ENCODE peak calls at places on chromosomes 11 and 22, in nine cellular contexts. One of them, this sample, is unnamed.

GRCh38 chr22:47334596-47334995 is 572.1 kb downstream of the TBC1D22A start:
- DNase-seq in mesothelial cell of epicardium: no peak
- DNase-seq in nephron progenitor cell: no peak
- DNase-seq in kidney: no peak
- DNase-seq in omental fat pad: no peak
- DNase-seq in GM13976: no peak
- DNase-seq in astrocyte of the spinal cord: no peak
- DNase-seq in cardiac muscle cell: no peak
- DNase-seq in stomach: no peak
- DNase-seq in this sample: no peak

GRCh38 chr22:27962268-27963191 is 43.5 kb upstream of the PITPNB start:
- DNase-seq in mesothelial cell of epicardium: no peak
- DNase-seq in nephron progenitor cell: no peak
- DNase-seq in kidney: no peak
- DNase-seq in omental fat pad: no peak
- DNase-seq in GM13976: no peak
- DNase-seq in astrocyte of the spinal cord: peak; percentile 27
- DNase-seq in cardiac muscle cell: no peak
- DNase-seq in stomach: no peak
- DNase-seq in this sample: no peak

GRCh38 chr11:74265256-74265655 is 46.2 kb downstream of the P4HA3 start:
- DNase-seq in mesothelial cell of epicardium: no peak
- DNase-seq in nephron progenitor cell: no peak
- DNase-seq in kidney: no peak
- DNase-seq in omental fat pad: no peak
- DNase-seq in GM13976: no peak
- DNase-seq in astrocyte of the spinal cord: no peak
- DNase-seq in cardiac muscle cell: peak; percentile 9
- DNase-seq in stomach: no peak
- DNase-seq in this sample: no peak

GRCh38 chr22:29310065-29310862 is 3.8 kb downstream of the GAS2L1 start:
- DNase-seq in mesothelial cell of epicardium: no peak
- DNase-seq in nephron progenitor cell: no peak
- DNase-seq in kidney: peak; percentile 92
- DNase-seq in omental fat pad: no peak
- DNase-seq in GM13976: peak; percentile 42
- DNase-seq in astrocyte of the spinal cord: no peak
- DNase-seq in cardiac muscle cell: no peak
- DNase-seq in stomach: no peak
- DNase-seq in this sample: peak; percentile 32

GRCh38 chr11:111269146-111269868 is 23.8 kb downstream of the POU2AF2 start:
- DNase-seq in mesothelial cell of epicardium: no peak
- DNase-seq in nephron progenitor cell: no peak
- DNase-seq in kidney: no peak
- DNase-seq in omental fat pad: no peak
- DNase-seq in GM13976: no peak
- DNase-seq in astrocyte of the spinal cord: peak; percentile 18
- DNase-seq in cardiac muscle cell: no peak
- DNase-seq in stomach: no peak
- DNase-seq in this sample: no peak

GRCh38 chr22:22593964-22594656 is 35.0 kb upstream of the PRAME start:
- DNase-seq in mesothelial cell of epicardium: peak; percentile 54
- DNase-seq in nephron progenitor cell: peak; percentile 72
- DNase-seq in kidney: no peak
- DNase-seq in omental fat pad: peak; percentile 27
- DNase-seq in GM13976: peak; percentile 73
- DNase-seq in astrocyte of the spinal cord: peak; percentile 43
- DNase-seq in cardiac muscle cell: no peak
- DNase-seq in stomach: peak; percentile 30
- DNase-seq in this sample: peak; percentile 69

GRCh38 chr22:25193548-25193947 is 6.1 kb upstream of the CRYBB3 start:
- DNase-seq in mesothelial cell of epicardium: no peak
- DNase-seq in nephron progenitor cell: peak; percentile 64
- DNase-seq in kidney: no peak
- DNase-seq in omental fat pad: no peak
- DNase-seq in GM13976: no peak
- DNase-seq in astrocyte of the spinal cord: no peak
- DNase-seq in cardiac muscle cell: peak; percentile 68
- DNase-seq in stomach: no peak
- DNase-seq in this sample: no peak

GRCh38 chr11:17972987-17973386 is 39.9 kb downstream of the SERGEF start:
- DNase-seq in mesothelial cell of epicardium: peak; percentile 60
- DNase-seq in nephron progenitor cell: peak; percentile 66
- DNase-seq in kidney: no peak
- DNase-seq in omental fat pad: no peak
- DNase-seq in GM13976: no peak
- DNase-seq in astrocyte of the spinal cord: peak; percentile 80
- DNase-seq in cardiac muscle cell: peak; percentile 80
- DNase-seq in stomach: no peak
- DNase-seq in this sample: peak; percentile 17

GRCh38 chr11:67054851-67055523 is 1.7 kb upstream of the RHOD start:
- DNase-seq in mesothelial cell of epicardium: no peak
- DNase-seq in nephron progenitor cell: no peak
- DNase-seq in kidney: no peak
- DNase-seq in omental fat pad: no peak
- DNase-seq in GM13976: peak; percentile 64
- DNase-seq in astrocyte of the spinal cord: peak; percentile 69
- DNase-seq in cardiac muscle cell: peak; percentile 83
- DNase-seq in stomach: peak; percentile 74
- DNase-seq in this sample: peak; percentile 51

GRCh38 chr11:101993172-101993571 is 54.1 kb upstream of the CFAP300 start:
- DNase-seq in mesothelial cell of epicardium: no peak
- DNase-seq in nephron progenitor cell: no peak
- DNase-seq in kidney: no peak
- DNase-seq in omental fat pad: no peak
- DNase-seq in GM13976: no peak
- DNase-seq in astrocyte of the spinal cord: no peak
- DNase-seq in cardiac muscle cell: no peak
- DNase-seq in stomach: no peak
- DNase-seq in this sample: no peak

GRCh38 chr11:26583550-26583949 is 11.5 kb upstream of the MUC15 start:
- DNase-seq in mesothelial cell of epicardium: no peak
- DNase-seq in nephron progenitor cell: no peak
- DNase-seq in kidney: no peak
- DNase-seq in omental fat pad: no peak
- DNase-seq in GM13976: no peak
- DNase-seq in astrocyte of the spinal cord: peak; percentile 5
- DNase-seq in cardiac muscle cell: peak; percentile 2
- DNase-seq in stomach: no peak
- DNase-seq in this sample: no peak

GRCh38 chr11:63843042-63843441 is 4.1 kb downstream of the MARK2 start:
- DNase-seq in mesothelial cell of epicardium: no peak
- DNase-seq in nephron progenitor cell: no peak
- DNase-seq in kidney: no peak
- DNase-seq in omental fat pad: no peak
- DNase-seq in GM13976: no peak
- DNase-seq in astrocyte of the spinal cord: no peak
- DNase-seq in cardiac muscle cell: no peak
- DNase-seq in stomach: peak; percentile 63
- DNase-seq in this sample: no peak

GRCh38 chr11:88122956-88123355 is 52.3 kb downstream of the RAB38 start:
- DNase-seq in mesothelial cell of epicardium: no peak
- DNase-seq in nephron progenitor cell: no peak
- DNase-seq in kidney: no peak
- DNase-seq in omental fat pad: no peak
- DNase-seq in GM13976: no peak
- DNase-seq in astrocyte of the spinal cord: no peak
- DNase-seq in cardiac muscle cell: no peak
- DNase-seq in stomach: no peak
- DNase-seq in this sample: no peak

GRCh38 chr11:134069426-134069921 is 602 bp downstream of the JAM3 start:
- DNase-seq in mesothelial cell of epicardium: peak; percentile 58
- DNase-seq in nephron progenitor cell: peak; percentile 60
- DNase-seq in kidney: no peak
- DNase-seq in omental fat pad: no peak
- DNase-seq in GM13976: no peak
- DNase-seq in astrocyte of the spinal cord: peak; percentile 22
- DNase-seq in cardiac muscle cell: peak; percentile 70
- DNase-seq in stomach: no peak
- DNase-seq in this sample: no peak

GRCh38 chr11:134074346-134074745 is 5.5 kb downstream of the JAM3 start:
- DNase-seq in mesothelial cell of epicardium: no peak
- DNase-seq in nephron progenitor cell: no peak
- DNase-seq in kidney: no peak
- DNase-seq in omental fat pad: no peak
- DNase-seq in GM13976: no peak
- DNase-seq in astrocyte of the spinal cord: no peak
- DNase-seq in cardiac muscle cell: no peak
- DNase-seq in stomach: no peak
- DNase-seq in this sample: no peak

GRCh38 chr11:134071306-134071705 is 2.4 kb downstream of the JAM3 start:
- DNase-seq in mesothelial cell of epicardium: no peak
- DNase-seq in nephron progenitor cell: no peak
- DNase-seq in kidney: no peak
- DNase-seq in omental fat pad: no peak
- DNase-seq in GM13976: no peak
- DNase-seq in astrocyte of the spinal cord: no peak
- DNase-seq in cardiac muscle cell: no peak
- DNase-seq in stomach: no peak
- DNase-seq in this sample: no peak

GRCh38 chr11:134069996-134070845 is 1.3 kb downstream of the JAM3 start:
- DNase-seq in mesothelial cell of epicardium: no peak
- DNase-seq in nephron progenitor cell: no peak
- DNase-seq in kidney: no peak
- DNase-seq in omental fat pad: no peak
- DNase-seq in GM13976: no peak
- DNase-seq in astrocyte of the spinal cord: no peak
- DNase-seq in cardiac muscle cell: peak; percentile 49
- DNase-seq in stomach: no peak
- DNase-seq in this sample: no peak

DNA sequence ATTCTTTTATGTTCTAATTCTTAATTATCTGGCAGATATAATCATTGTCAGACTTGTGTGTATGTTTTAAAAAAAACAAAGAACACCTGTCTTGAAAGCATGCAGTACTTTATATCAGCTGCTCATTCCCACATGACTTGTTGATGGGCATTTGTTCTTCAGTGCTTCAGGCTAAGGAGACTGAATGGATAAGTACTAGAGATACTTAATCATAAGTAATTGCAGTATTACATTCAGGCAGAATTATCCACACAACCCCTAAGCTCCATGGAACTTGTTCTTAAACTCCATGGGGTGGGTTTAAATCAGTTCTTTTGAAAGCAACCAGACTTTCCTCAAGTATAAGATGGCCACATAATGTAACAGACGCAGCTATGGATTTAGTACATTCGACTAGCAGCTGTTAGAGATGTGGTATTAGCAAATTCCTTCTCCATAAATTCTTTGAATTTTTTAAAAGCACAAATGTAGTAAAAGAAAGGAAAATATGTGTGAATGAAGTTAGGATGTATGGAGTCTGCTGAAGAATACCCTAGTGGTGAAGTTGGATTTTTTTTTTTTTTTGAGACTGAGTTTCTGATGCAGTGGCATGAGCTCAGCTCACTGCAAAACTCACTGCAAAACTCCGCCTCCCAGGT is 3.0 kb downstream of the JAM3 start:
- DNase-seq in mesothelial cell of epicardium: no peak
- DNase-seq in nephron progenitor cell: no peak
- DNase-seq in kidney: no peak
- DNase-seq in omental fat pad: no peak
- DNase-seq in GM13976: no peak
- DNase-seq in astrocyte of the spinal cord: no peak
- DNase-seq in cardiac muscle cell: no peak
- DNase-seq in stomach: no peak
- DNase-seq in this sample: no peak
- TF ChIP-seq CTCF in mesothelial cell of epicardium: peak; percentile 63
- TF ChIP-seq CTCF in nephron progenitor cell: peak; percentile 17
- TF ChIP-seq CTCF in kidney: no peak
- TF ChIP-seq CTCF in omental fat pad: no peak
- TF ChIP-seq CTCF in GM13976: no peak
- TF ChIP-seq CTCF in astrocyte of the spinal cord: no peak
- TF ChIP-seq CTCF in cardiac muscle cell: no peak
- TF ChIP-seq CTCF in stomach: no peak
- TF ChIP-seq CTCF in this sample: no peak

GRCh38 chr22:37696657-37697539 is at the start of gene TRIOBP:
- DNase-seq in mesothelial cell of epicardium: peak; percentile 92
- DNase-seq in nephron progenitor cell: peak; percentile 99
- DNase-seq in kidney: peak; percentile 97
- DNase-seq in omental fat pad: peak; percentile 91
- DNase-seq in GM13976: peak; percentile 90
- DNase-seq in astrocyte of the spinal cord: peak; percentile 95
- DNase-seq in cardiac muscle cell: peak; percentile 100
- DNase-seq in stomach: peak; percentile 96
- DNase-seq in this sample: peak; percentile 87
- TF ChIP-seq CTCF in mesothelial cell of epicardium: peak; percentile 39
- TF ChIP-seq CTCF in nephron progenitor cell: peak; percentile 28
- TF ChIP-seq CTCF in kidney: no peak
- TF ChIP-seq CTCF in omental fat pad: no peak
- TF ChIP-seq CTCF in GM13976: peak; percentile 37
- TF ChIP-seq CTCF in astrocyte of the spinal cord: peak; percentile 70
- TF ChIP-seq CTCF in cardiac muscle cell: peak; percentile 48
- TF ChIP-seq CTCF in stomach: peak; percentile 40
- TF ChIP-seq CTCF in this sample: peak; percentile 33

DNA sequence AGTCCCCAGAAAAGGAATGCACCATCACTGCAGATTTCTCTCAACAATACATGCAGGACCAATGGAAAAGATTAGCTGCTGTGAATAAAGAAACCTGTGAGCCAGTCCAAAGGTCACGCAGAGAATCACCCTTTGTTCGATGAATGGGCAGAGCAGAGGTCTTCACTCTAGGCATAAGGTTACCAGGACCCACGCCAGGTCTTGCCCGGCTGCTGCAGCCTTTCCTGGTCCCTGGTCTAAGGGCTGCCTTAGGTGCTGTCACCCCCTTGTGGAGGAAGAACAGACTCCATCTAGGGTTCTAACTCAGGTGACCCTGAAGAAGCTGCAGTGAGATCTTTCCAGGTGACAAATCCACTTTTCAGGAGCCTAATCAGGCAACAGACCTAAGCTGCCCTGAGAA is 29.0 kb upstream of the NAP1L4 start:
- DNase-seq in mesothelial cell of epicardium: no peak
- DNase-seq in nephron progenitor cell: peak; percentile 32
- DNase-seq in kidney: peak; percentile 54
- DNase-seq in omental fat pad: no peak
- DNase-seq in GM13976: peak; percentile 63
- DNase-seq in astrocyte of the spinal cord: no peak
- DNase-seq in cardiac muscle cell: peak; percentile 64
- DNase-seq in stomach: peak; percentile 72
- DNase-seq in this sample: peak; percentile 60
- TF ChIP-seq CTCF in mesothelial cell of epicardium: no peak
- TF ChIP-seq CTCF in nephron progenitor cell: peak; percentile 63
- TF ChIP-seq CTCF in kidney: peak; percentile 77
- TF ChIP-seq CTCF in omental fat pad: no peak
- TF ChIP-seq CTCF in GM13976: peak; percentile 18
- TF ChIP-seq CTCF in astrocyte of the spinal cord: peak; percentile 56
- TF ChIP-seq CTCF in cardiac muscle cell: peak; percentile 45
- TF ChIP-seq CTCF in stomach: peak; percentile 77
- TF ChIP-seq CTCF in this sample: peak; percentile 33

DNA sequence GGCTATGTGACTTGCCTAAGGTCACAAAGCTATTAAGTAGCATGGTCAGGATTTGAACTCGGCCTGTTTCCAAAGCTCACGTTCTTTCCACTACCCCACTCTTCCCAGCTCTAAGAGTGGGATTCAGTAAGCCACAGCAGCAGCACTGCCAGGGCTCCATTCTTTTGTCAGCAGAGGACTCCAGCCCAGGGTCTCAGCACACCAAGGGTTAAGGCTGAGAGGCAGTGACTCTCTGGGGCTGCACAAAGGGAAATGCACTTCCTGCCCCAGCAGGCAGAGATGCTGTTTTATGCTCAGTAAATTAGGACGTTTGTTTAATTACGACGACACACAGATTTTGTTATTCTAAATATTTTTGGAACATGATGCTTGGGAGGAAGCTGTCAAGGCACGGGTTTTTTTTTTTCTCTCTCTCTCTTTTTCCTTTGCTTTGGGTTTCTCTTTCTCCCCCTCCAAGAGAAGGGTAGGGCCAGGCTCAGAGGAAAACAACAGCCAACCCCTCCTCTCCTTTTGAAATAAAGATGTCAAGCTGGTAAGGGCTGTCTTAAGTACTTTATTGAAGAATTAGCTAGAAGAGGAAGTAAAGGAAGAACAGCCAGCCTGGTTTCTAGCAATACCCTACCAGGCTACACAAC is 2.9 kb downstream of the MYH9 start:
- DNase-seq in mesothelial cell of epicardium: no peak
- DNase-seq in nephron progenitor cell: peak; percentile 26
- DNase-seq in kidney: no peak
- DNase-seq in omental fat pad: no peak
- DNase-seq in GM13976: no peak
- DNase-seq in astrocyte of the spinal cord: peak; percentile 53
- DNase-seq in cardiac muscle cell: no peak
- DNase-seq in stomach: no peak
- DNase-seq in this sample: no peak
- TF ChIP-seq CTCF in mesothelial cell of epicardium: no peak
- TF ChIP-seq CTCF in nephron progenitor cell: no peak
- TF ChIP-seq CTCF in kidney: no peak
- TF ChIP-seq CTCF in omental fat pad: no peak
- TF ChIP-seq CTCF in GM13976: no peak
- TF ChIP-seq CTCF in astrocyte of the spinal cord: no peak
- TF ChIP-seq CTCF in cardiac muscle cell: no peak
- TF ChIP-seq CTCF in stomach: no peak
- TF ChIP-seq CTCF in this sample: no peak